ENCODE peak calls at places on chromosomes 4 and X, in four cellular contexts. One of them, this sample, is unnamed.
A peak's percentile ranks its signal among the peaks of the same experiment; 100 is the strongest.

GRCh38 chr4:40603281-40603680 is 26.4 kb downstream of the RBM47 start:
- DNase-seq in HCT116: no peak
- DNase-seq in CD8-positive, alpha-beta memory T cell: no peak
- DNase-seq in mammary epithelial cell: no peak
- DNase-seq in this sample: no peak

GRCh38 chr4:121597346-121597934 is 99.3 kb downstream of the ANXA5 start:
- DNase-seq in CD8-positive, alpha-beta memory T cell: no peak
- DNase-seq in mammary epithelial cell: peak; percentile 91
- DNase-seq in HCT116: peak; percentile 31
- DNase-seq in this sample: no peak

GRCh38 chr4:66489370-66489769 is 819.1 kb upstream of the EPHA5 start:
- DNase-seq in CD8-positive, alpha-beta memory T cell: no peak
- DNase-seq in HCT116: no peak
- DNase-seq in mammary epithelial cell: no peak
- DNase-seq in this sample: no peak

GRCh38 chr4:8085491-8086479 is 72.8 kb downstream of the ABLIM2 start:
- DNase-seq in CD8-positive, alpha-beta memory T cell: no peak
- DNase-seq in mammary epithelial cell: no peak
- DNase-seq in HCT116: no peak
- DNase-seq in this sample: no peak

GRCh38 chrX:21374994-21375794 is 976 bp downstream of the CNKSR2 start:
- DNase-seq in CD8-positive, alpha-beta memory T cell: no peak
- DNase-seq in HCT116: no peak
- DNase-seq in mammary epithelial cell: no peak
- DNase-seq in this sample: no peak

GRCh38 chr4:99645036-99645435 is 12.6 kb downstream of the C4orf54 start:
- DNase-seq in CD8-positive, alpha-beta memory T cell: no peak
- DNase-seq in HCT116: no peak
- DNase-seq in mammary epithelial cell: no peak
- DNase-seq in this sample: no peak

GRCh38 chrX:13033193-13033592 is 11.2 kb downstream of the FAM9C start:
- DNase-seq in mammary epithelial cell: no peak
- DNase-seq in HCT116: no peak
- DNase-seq in CD8-positive, alpha-beta memory T cell: no peak
- DNase-seq in this sample: no peak

GRCh38 chrX:11401966-11402365 is 108.8 kb downstream of the AMELX start:
- DNase-seq in mammary epithelial cell: no peak
- DNase-seq in CD8-positive, alpha-beta memory T cell: no peak
- DNase-seq in HCT116: no peak
- DNase-seq in this sample: no peak

GRCh38 chrX:22486326-22486725 is 213.6 kb downstream of the CBLL2 start:
- DNase-seq in HCT116: no peak
- DNase-seq in CD8-positive, alpha-beta memory T cell: no peak
- DNase-seq in mammary epithelial cell: peak; percentile 11
- DNase-seq in this sample: no peak

GRCh38 chr4:184097240-184097619 is 120.4 kb downstream of the ENPP6 start:
- DNase-seq in mammary epithelial cell: peak; percentile 25
- DNase-seq in CD8-positive, alpha-beta memory T cell: no peak
- DNase-seq in HCT116: no peak
- DNase-seq in this sample: peak; percentile 78

GRCh38 chr4:24913099-24913445 is 230 bp upstream of the CCDC149 start:
- DNase-seq in mammary epithelial cell: no peak
- DNase-seq in HCT116: no peak
- DNase-seq in CD8-positive, alpha-beta memory T cell: no peak
- DNase-seq in this sample: no peak
- H3K4me3 ChIP-seq in mammary epithelial cell: peak overlapping the region; percentile 47
- H3K4me3 ChIP-seq in HCT116: peak overlapping the region; percentile 56
- H3K4me3 ChIP-seq in CD8-positive, alpha-beta memory T cell: no peak overlapping the region
- H3K4me3 ChIP-seq in this sample: peak overlapping the region; percentile 44

GRCh38 chr4:142009751-142010150 is 373.4 kb downstream of the IL15 start:
- DNase-seq in HCT116: no peak
- DNase-seq in CD8-positive, alpha-beta memory T cell: no peak
- DNase-seq in mammary epithelial cell: no peak
- DNase-seq in this sample: no peak
- H3K9me3 ChIP-seq in HCT116: no peaks in the 10 kb centered on the region
- H3K9me3 ChIP-seq in CD8-positive, alpha-beta memory T cell: no peaks in the 10 kb centered on the region
- H3K9me3 ChIP-seq in mammary epithelial cell: no peaks in the 10 kb centered on the region
- H3K9me3 ChIP-seq in this sample: no peaks in the 10 kb centered on the region

GRCh38 chr4:80462537-80463207 is 127.1 kb downstream of the CFAP299 start:
- DNase-seq in HCT116: no peak
- DNase-seq in mammary epithelial cell: no peak
- DNase-seq in CD8-positive, alpha-beta memory T cell: no peak
- DNase-seq in this sample: no peak

GRCh38 chr4:80459918-80460473 is 124.5 kb downstream of the CFAP299 start:
- DNase-seq in mammary epithelial cell: no peak
- DNase-seq in CD8-positive, alpha-beta memory T cell: no peak
- DNase-seq in HCT116: no peak
- DNase-seq in this sample: no peak

GRCh38 chr4:80463509-80463908 is 128.0 kb downstream of the CFAP299 start:
- DNase-seq in mammary epithelial cell: no peak
- DNase-seq in CD8-positive, alpha-beta memory T cell: no peak
- DNase-seq in HCT116: no peak
- DNase-seq in this sample: no peak

GRCh38 chr4:80465238-80465637 is 129.7 kb downstream of the CFAP299 start:
- DNase-seq in mammary epithelial cell: no peak
- DNase-seq in HCT116: no peak
- DNase-seq in CD8-positive, alpha-beta memory T cell: no peak
- DNase-seq in this sample: no peak

DNA sequence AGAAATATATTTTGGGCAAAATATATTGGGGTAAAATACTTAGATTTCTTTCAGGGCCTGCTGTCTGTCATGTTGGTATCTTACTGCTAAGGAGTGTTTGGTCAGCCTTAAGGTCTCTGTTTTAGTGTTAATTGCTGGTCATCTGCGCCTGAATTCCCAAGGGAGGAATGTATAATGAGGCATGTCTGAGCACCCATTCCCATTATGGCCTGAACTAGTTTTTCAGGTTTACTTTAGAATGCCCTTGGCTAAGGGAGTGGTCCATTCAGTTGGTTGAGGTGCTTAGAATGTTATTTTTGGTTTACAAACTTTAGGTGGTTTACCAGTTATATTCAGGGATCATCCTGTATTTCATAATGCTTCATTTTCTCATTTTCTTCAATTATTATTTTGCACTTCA is 125.9 kb downstream of the CFAP299 start:
- DNase-seq in mammary epithelial cell: peak; percentile 65
- DNase-seq in CD8-positive, alpha-beta memory T cell: no peak
- DNase-seq in HCT116: no peak
- DNase-seq in this sample: no peak
- H3K27me3 ChIP-seq in mammary epithelial cell: no peaks in the 10 kb centered on the region
- H3K27me3 ChIP-seq in CD8-positive, alpha-beta memory T cell: no peaks in the 10 kb centered on the region
- H3K27me3 ChIP-seq in HCT116: peaks cover 9% of the 10 kb centered on the region
- H3K27me3 ChIP-seq in this sample: no peaks in the 10 kb centered on the region

GRCh38 chr4:27003602-27004238 is 143.1 kb downstream of the STIM2 start:
- DNase-seq in HCT116: no peak
- DNase-seq in CD8-positive, alpha-beta memory T cell: no peak
- DNase-seq in mammary epithelial cell: no peak
- DNase-seq in this sample: no peak
- H3K4me3 ChIP-seq in HCT116: no peak overlapping the region
- H3K4me3 ChIP-seq in CD8-positive, alpha-beta memory T cell: no peak overlapping the region
- H3K4me3 ChIP-seq in mammary epithelial cell: no peak overlapping the region
- H3K4me3 ChIP-seq in this sample: no peak overlapping the region

DNA sequence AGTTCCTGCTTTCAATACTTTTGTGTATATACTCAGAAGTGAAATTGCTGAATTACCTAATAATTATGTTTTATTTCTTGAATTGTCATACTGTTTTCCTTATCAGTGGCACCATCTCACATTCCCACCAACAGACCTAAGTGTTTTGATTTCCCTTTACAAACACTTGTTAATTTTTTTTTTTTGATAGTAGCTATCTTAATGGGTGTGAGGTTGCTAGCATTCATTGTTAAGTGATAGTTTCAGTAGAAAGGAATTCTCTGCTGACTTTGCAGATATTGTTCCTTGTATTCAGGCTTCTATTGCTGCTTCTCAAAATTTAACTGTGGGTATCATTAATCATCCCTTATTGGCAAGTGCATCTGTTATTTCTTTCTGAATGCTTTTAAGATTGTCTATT is 927.5 kb upstream of the SLIT2 start:
- DNase-seq in HCT116: no peak
- DNase-seq in mammary epithelial cell: no peak
- DNase-seq in CD8-positive, alpha-beta memory T cell: no peak
- DNase-seq in this sample: no peak
- H3K9me3 ChIP-seq in HCT116: no peaks in the 10 kb centered on the region
- H3K9me3 ChIP-seq in mammary epithelial cell: no peaks in the 10 kb centered on the region
- H3K9me3 ChIP-seq in CD8-positive, alpha-beta memory T cell: no peaks in the 10 kb centered on the region
- H3K9me3 ChIP-seq in this sample: no peaks in the 10 kb centered on the region

DNA sequence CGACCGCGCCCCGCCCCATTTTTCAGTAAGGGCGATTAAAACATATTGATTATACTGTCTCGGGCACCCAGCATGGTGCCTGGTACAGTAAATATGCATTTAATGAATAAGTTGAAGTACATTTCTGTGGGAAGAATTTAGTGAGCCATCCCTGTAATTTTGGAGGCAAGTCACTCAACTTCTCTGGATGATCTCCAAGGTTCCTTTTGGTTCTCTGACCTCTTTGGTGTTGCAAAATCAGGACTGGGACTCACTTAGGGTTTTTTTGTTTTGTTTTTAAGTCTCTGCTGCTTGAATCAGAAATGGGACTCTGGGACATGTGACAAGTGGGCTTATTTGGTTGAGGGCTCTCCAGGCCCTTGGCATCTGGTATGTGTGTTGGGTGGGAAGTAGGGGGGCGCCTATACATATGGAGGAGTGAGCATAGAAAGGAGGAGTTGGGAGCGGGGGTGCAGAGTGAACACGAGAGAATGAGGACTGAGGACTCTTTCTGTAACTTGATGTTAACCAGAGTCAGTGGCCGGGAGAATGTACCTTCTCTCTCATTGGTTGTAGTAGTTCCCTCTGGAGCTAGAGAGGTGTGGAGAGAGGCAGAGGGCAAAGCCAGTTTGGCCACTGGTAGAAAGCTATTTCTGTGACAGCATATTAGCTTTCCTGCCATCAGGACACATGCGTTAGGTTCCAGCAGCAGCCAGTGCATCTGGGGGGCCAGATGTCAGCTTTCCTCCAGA is 1.9 kb downstream of the ARHGAP10 start:
- DNase-seq in HCT116: no peak
- DNase-seq in mammary epithelial cell: peak; percentile 46
- DNase-seq in CD8-positive, alpha-beta memory T cell: no peak
- DNase-seq in this sample: no peak
- H3K27me3 ChIP-seq in HCT116: no peaks in the 10 kb centered on the region
- H3K27me3 ChIP-seq in mammary epithelial cell: no peaks in the 10 kb centered on the region
- H3K27me3 ChIP-seq in CD8-positive, alpha-beta memory T cell: no peaks in the 10 kb centered on the region
- H3K27me3 ChIP-seq in this sample: no peaks in the 10 kb centered on the region

GRCh38 chr4:176300036-176300435 is 19.7 kb upstream of the SPCS3 start:
- DNase-seq in mammary epithelial cell: no peak
- DNase-seq in HCT116: no peak
- DNase-seq in CD8-positive, alpha-beta memory T cell: no peak
- DNase-seq in this sample: no peak
- H3K4me3 ChIP-seq in mammary epithelial cell: no peak overlapping the region
- H3K4me3 ChIP-seq in HCT116: no peak overlapping the region
- H3K4me3 ChIP-seq in CD8-positive, alpha-beta memory T cell: no peak overlapping the region
- H3K4me3 ChIP-seq in this sample: no peak overlapping the region

GRCh38 chrX:2343413-2343812 is 157.4 kb downstream of the DHRSX start:
- DNase-seq in CD8-positive, alpha-beta memory T cell: no peak
- DNase-seq in HCT116: no peak
- DNase-seq in mammary epithelial cell: no peak
- DNase-seq in this sample: no peak
- H3K9me3 ChIP-seq in CD8-positive, alpha-beta memory T cell: no peaks in the 10 kb centered on the region
- H3K9me3 ChIP-seq in HCT116: no peaks in the 10 kb centered on the region
- H3K9me3 ChIP-seq in mammary epithelial cell: peaks cover 6% of the 10 kb centered on the region
- H3K9me3 ChIP-seq in this sample: no peaks in the 10 kb centered on the region

GRCh38 chr4:147730333-147730732 is 1.6 kb upstream of the ARHGAP10 start:
- DNase-seq in HCT116: no peak
- DNase-seq in mammary epithelial cell: no peak
- DNase-seq in CD8-positive, alpha-beta memory T cell: no peak
- DNase-seq in this sample: no peak
- H3K27me3 ChIP-seq in HCT116: no peaks in the 10 kb centered on the region
- H3K27me3 ChIP-seq in mammary epithelial cell: no peaks in the 10 kb centered on the region
- H3K27me3 ChIP-seq in CD8-positive, alpha-beta memory T cell: no peaks in the 10 kb centered on the region
- H3K27me3 ChIP-seq in this sample: no peaks in the 10 kb centered on the region

This sample was measured in MG63.